ENCODE peak calls at places on chromosomes 16 and 17, in five cellular contexts. S is adrenal gland, I is sigmoid colon, N is heart right ventricle, K is ovary. D is an unnamed sample. For H3K4me1, the result is how much of the 10 kb centered on the place peaks cover.

GRCh38 chr17:81251091-81251942 is 12.2 kb downstream of the NDUFAF8 start:
- DNase-seq in S (no peak), K (no peak), I (no peak), N (peak), D (no peak)

GRCh38 chr17:66302761-66303626 is 581 bp downstream of the PRKCA start:
- DNase-seq in N (peak), I (peak), K (peak), S (peak), D (peak)

GRCh38 chr17:946510-947236 is 32.9 kb downstream of the NXN start:
- DNase-seq in K (no peak), N (no peak), I (no peak), S (no peak), D (no peak)

GRCh38 chr17:8189041-8189710 is 804 bp downstream of the BORCS6 start:
- DNase-seq in I (no peak), K (peak), N (peak), S (peak), D (no peak)

GRCh38 chr16:79642652-79643051 is 42.1 kb upstream of the MAF start:
- DNase-seq in K (no peak), I (no peak), S (no peak), N (no peak), D (no peak)

GRCh38 chr16:22308824-22309520 is 11.8 kb downstream of the POLR3E start:
- DNase-seq in K (no peak), N (no peak), S (no peak), I (no peak), D (no peak)

GRCh38 chr16:58462997-58463891 is 36.7 kb upstream of the NDRG4 start:
- DNase-seq in S (peak), I (no peak), K (no peak), N (peak), D (no peak)

GRCh38 chr16:450800-451512 is 25.5 kb downstream of the RAB11FIP3 start:
- DNase-seq in N (no peak), K (no peak), I (no peak), S (no peak), D (no peak)

GRCh38 chr16:15434425-15435215 is at the start of gene BMERB1:
- DNase-seq in N (peak), I (peak), K (peak), S (peak), D (peak)

GRCh38 chr17:4544656-4545216 is 10.4 kb downstream of the MYBBP1A start:
- DNase-seq in K (peak), N (no peak), I (no peak), S (no peak), D (no peak)

GRCh38 chr17:57035971-57036481 is 49.0 kb upstream of the AKAP1 start:
- DNase-seq in N (no peak), S (no peak), K (no peak), I (no peak), D (peak)

GRCh38 chr17:16407911-16408588 is 7.3 kb upstream of the TRPV2 start:
- DNase-seq in K (peak), N (peak), I (peak), S (peak), D (peak)

GRCh38 chr17:80263253-80264047 is 2.8 kb downstream of the RNF213 start:
- DNase-seq in N (peak), S (peak), I (peak), K (peak), D (peak)

GRCh38 chr16:2447920-2448583 is 11.9 kb upstream of the TEDC2 start:
- DNase-seq in S (no peak), I (no peak), N (no peak), K (no peak), D (no peak)

GRCh38 chr16:27543801-27544200 is 5.9 kb downstream of the GTF3C1 start:
- DNase-seq in I (peak), S (no peak), N (no peak), K (no peak), D (no peak)

GRCh38 chr17:50952889-50953288 is 86.7 kb upstream of the TOB1 start:
- DNase-seq in N (no peak), S (peak), I (no peak), K (no peak), D (no peak)

GRCh38 chr17:79826210-79826680 is 13.0 kb downstream of the CBX4 start:
- DNase-seq in I (peak), K (no peak), S (no peak), N (no peak), D (no peak)

GRCh38 chr17:73902416-73903181 is 258.4 kb upstream of the SDK2 start:
- DNase-seq in S (no peak), K (no peak), I (no peak), N (peak), D (no peak)

GRCh38 chr17:40338058-40338457 is 26.5 kb downstream of the GJD3 start:
- DNase-seq in N (no peak), I (no peak), S (no peak), K (no peak), D (no peak)

GRCh38 chr17:19237389-19238166 is 412 bp downstream of the EPN2 start:
- DNase-seq in N (peak), S (peak), K (no peak), I (peak), D (peak)

GRCh38 chr17:40450175-40450574 is 6.9 kb downstream of the IGFBP4 start:
- DNase-seq in K (no peak), S (no peak), N (no peak), I (no peak), D (no peak)

GRCh38 chr16:2429771-2430663 is 770 bp downstream of the CCNF start:
- DNase-seq in I (no peak), K (no peak), S (no peak), N (no peak), D (no peak)

GRCh38 chr16:64450170-64450569 is 671.7 kb downstream of the CDH11 start:
- DNase-seq in N (no peak), K (no peak), I (no peak), S (no peak), D (no peak)

GRCh38 chr17:50318551-50319310 is 27.2 kb upstream of the XYLT2 start:
- DNase-seq in I (no peak), K (no peak), N (no peak), S (no peak), D (no peak)

GRCh38 chr16:22843856-22844255 is 29.9 kb downstream of the HS3ST2 start:
- DNase-seq in I (no peak), S (no peak), K (no peak), N (no peak), D (no peak)

GRCh38 chr17:68296217-68297140 is 5.2 kb downstream of the ARSG start:
- DNase-seq in S (no peak), N (no peak), K (no peak), I (no peak), D (no peak)

GRCh38 chr16:30722443-30722842 is 23.5 kb downstream of the SRCAP start:
- DNase-seq in N (no peak), S (no peak), I (peak), K (no peak), D (no peak)

GRCh38 chr16:49492896-49493620 is 119.5 kb downstream of the C16orf78 start:
- DNase-seq in S (no peak), K (no peak), I (no peak), N (no peak), D (no peak)

GRCh38 chr17:67974598-67975066 is 21.6 kb downstream of the C17orf58 start:
- DNase-seq in I (no peak), S (no peak), K (no peak), N (no peak), D (no peak)

GRCh38 chr17:57302690-57303089 is 46.4 kb downstream of the MSI2 start:
- DNase-seq in K (no peak), S (no peak), I (no peak), N (no peak), D (no peak)

GRCh38 chr16:35198223-35199199 is 1739.1 kb downstream of the TP53TG3F start:
- DNase-seq in I (no peak), N (no peak), K (no peak), S (no peak), D (no peak)

GRCh38 chr17:32894245-32894644 is 17.3 kb upstream of the MYO1D start:
- DNase-seq in I (no peak), S (no peak), K (no peak), N (no peak), D (no peak)

GRCh38 chr16:89534147-89534788 is 26.1 kb downstream of the SPG7 start:
- DNase-seq in N (no peak), S (no peak), K (no peak), I (no peak), D (peak)

GRCh38 chr16:29182501-29182900 is 197.6 kb downstream of the LAT start:
- DNase-seq in N (peak), I (no peak), S (no peak), K (no peak), D (no peak)

GRCh38 chr16:58325941-58326340 is 31.1 kb upstream of the PRSS54 start:
- DNase-seq in K (no peak), N (no peak), I (no peak), S (no peak), D (no peak)

GRCh38 chr17:34706029-34706428 is 126.6 kb downstream of the TMEM132E start:
- DNase-seq in I (no peak), N (peak), K (no peak), S (peak), D (no peak)

GRCh38 chr16:70725912-70726828 is 40.3 kb upstream of the MTSS2 start:
- DNase-seq in S (no peak), I (peak), K (no peak), N (peak), D (peak)

GRCh38 chr16:67807148-67807682 is 526 bp downstream of the TSNAXIP1 start:
- DNase-seq in N (no peak), I (no peak), K (no peak), S (no peak), D (no peak)

GRCh38 chr16:67803894-67804293 is 2.5 kb downstream of the RANBP10 start:
- DNase-seq in S (no peak), I (no peak), N (no peak), K (no peak), D (no peak)

GRCh38 chr16:67804853-67805542 is 1.4 kb downstream of the RANBP10 start:
- DNase-seq in S (no peak), K (no peak), N (no peak), I (no peak), D (no peak)

GRCh38 chr16:67805718-67806427 is 487 bp downstream of the RANBP10 start:
- DNase-seq in K (no peak), I (no peak), N (no peak), S (peak), D (peak)

GRCh38 chr16:67806428-67807147 is at the start of the genes RANBP10 and TSNAXIP1:
- DNase-seq in S (peak), I (peak), K (peak), N (peak), D (peak)
- H3K27ac ChIP-seq in S (peak), I (peak), K (peak), N (peak), D (peak)

GRCh38 chr16:75248536-75249380 is 2.7 kb downstream of the BCAR1 start:
- DNase-seq in I (no peak), K (peak), N (no peak), S (no peak), D (no peak)
- H3K4me1 ChIP-seq in I (half or more), K (under half), N (half or more), S (half or more), D (under half)

GRCh38 chr17:59105852-59106462 is 723 bp downstream of the TRIM37 start:
- DNase-seq in K (peak), S (peak), I (peak), N (peak), D (peak)

GRCh38 chr17:59097876-59098275 is 8.8 kb downstream of the TRIM37 start:
- DNase-seq in K (no peak), I (no peak), N (no peak), S (no peak), D (no peak)

GRCh38 chr17:59106463-59107305 is at the start of gene TRIM37:
- DNase-seq in I (peak), S (peak), N (peak), K (peak), D (peak)

DNA sequence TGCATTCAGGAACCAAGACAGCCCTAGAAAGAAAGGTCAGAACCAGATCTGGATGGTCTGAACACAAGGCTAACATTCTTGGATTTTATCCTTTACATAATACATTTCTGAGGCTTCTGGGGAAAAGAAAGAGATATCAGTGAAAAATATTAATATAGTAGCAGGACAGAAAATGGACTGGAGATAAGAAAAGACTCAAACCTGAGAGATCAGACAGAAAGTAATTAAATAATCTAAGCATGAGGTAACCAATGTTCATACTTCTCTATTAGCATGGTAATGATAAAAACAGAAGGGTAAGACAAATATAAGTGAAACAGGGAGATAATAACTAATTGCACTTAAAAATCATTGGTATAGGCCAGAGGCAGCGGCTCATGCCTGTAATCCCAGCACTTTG is 5.5 kb downstream of the TRIM37 start:
- DNase-seq in N (no peak), K (no peak), S (no peak), I (no peak), D (no peak)
- H3K27ac ChIP-seq in N (no peak), K (no peak), S (no peak), I (no peak), D (no peak)

DNA sequence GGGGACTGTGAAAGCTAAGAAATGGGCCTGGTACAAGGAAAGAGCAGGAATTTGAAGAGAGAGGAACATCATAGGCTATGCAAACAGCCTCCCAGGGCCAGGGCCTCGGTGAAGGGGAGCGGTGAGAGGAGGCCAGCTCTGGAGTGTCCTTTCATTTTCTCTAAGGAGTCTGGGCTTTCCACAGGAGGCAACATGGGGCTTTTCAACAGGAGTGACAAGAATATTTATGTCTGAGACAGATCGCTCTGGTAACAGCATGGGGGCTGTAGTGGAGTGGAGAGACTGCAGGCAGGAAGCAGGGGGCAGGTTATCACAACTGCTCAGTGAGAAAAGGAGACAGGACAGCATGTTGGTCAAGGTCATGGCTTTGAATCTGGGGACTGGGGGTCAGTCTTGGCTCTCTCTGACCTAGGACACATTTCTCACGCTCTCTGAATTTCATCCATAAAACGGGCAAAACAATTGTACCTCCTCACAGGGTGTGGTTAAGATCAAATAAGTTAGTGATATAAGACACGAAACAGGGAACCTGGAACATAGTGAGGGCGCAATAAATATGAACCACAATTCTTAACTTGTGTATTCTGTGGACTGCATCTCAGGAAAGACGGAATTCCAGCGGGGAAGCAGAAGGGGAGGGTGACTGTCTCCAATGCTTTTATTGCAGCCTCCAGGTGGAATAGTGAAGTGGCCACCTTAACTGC is 49.9 kb downstream of the TOM1L2 start:
- DNase-seq in I (no peak), K (no peak), N (no peak), S (no peak), D (no peak)
- H3K4me1 ChIP-seq in I (half or more), K (under half), N (half or more), S (under half), D (under half)

GRCh38 chr16:20216818-20217217 is 110.5 kb downstream of the GP2 start:
- DNase-seq in K (no peak), I (no peak), S (no peak), N (no peak), D (no peak)

GRCh38 chr16:20221208-20221607 is 106.1 kb downstream of the GP2 start:
- DNase-seq in N (no peak), K (no peak), S (no peak), I (no peak), D (no peak)

DNA sequence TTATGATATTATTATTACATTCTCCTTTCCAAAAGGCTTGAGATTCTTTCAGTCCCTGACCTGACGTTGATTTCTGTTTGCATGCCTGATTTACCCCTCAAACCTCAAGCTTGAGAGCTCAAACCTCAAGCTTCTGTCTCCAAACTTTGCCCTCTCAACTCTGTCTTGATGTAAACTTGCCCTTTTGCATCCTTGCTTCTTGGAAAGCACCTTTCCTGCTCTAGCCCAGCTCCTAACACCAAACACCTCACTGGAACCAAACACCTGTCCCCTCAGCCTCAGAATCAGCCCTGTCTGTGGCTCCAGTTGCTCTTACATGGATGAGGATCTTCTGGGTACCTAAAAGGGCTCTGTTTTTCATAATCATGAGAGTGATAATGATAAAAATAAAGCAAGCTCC is 109.2 kb downstream of the GP2 start:
- DNase-seq in N (no peak), I (no peak), K (no peak), S (no peak), D (no peak)
- H3K27ac ChIP-seq in N (no peak), I (no peak), K (no peak), S (no peak), D (no peak)

D was measured in lung.